ENCODE peak calls at places on chromosome 12, in four cellular contexts. One of them, this sample, is unnamed.

GRCh38 chr12:60501124-60501729 is 905.4 kb downstream of the SLC16A7 start:
- DNase-seq in glutamatergic neuron: no peak
- DNase-seq in activated T-helper 1 cell treated with anti-CD3 and anti-CD28 coated beads, Interleukin-12 subunit alpha, Interleukin-12 subunit beta, Interleukin-2, Interleukin-4 antibody, amounts not matched to agents 30 ng/mL and 10 ng/mL and 1 ng/mL, durations not matched to agents 14 hours and 24 hours and 36 hours: no peak
- DNase-seq in activated T-helper 9 cell treated with anti-CD3 and anti-CD28 coated beads, Interleukin-2, amount 50 U/mL, for 16 hours: no peak
- DNase-seq in this sample: no peak

GRCh38 chr12:76866146-76866545 is 12.7 kb downstream of the CSRP2 start:
- DNase-seq in activated T-helper 1 cell treated with anti-CD3 and anti-CD28 coated beads, Interleukin-12 subunit alpha, Interleukin-12 subunit beta, Interleukin-2, Interleukin-4 antibody, amounts not matched to agents 30 ng/mL and 10 ng/mL and 1 ng/mL, durations not matched to agents 14 hours and 24 hours and 36 hours: no peak
- DNase-seq in glutamatergic neuron: peak
- DNase-seq in activated T-helper 9 cell treated with anti-CD3 and anti-CD28 coated beads, Interleukin-2, amount 50 U/mL, for 16 hours: no peak
- DNase-seq in this sample: no peak

GRCh38 chr12:66251049-66251448 is 51.2 kb upstream of the HELB start:
- DNase-seq in activated T-helper 1 cell treated with anti-CD3 and anti-CD28 coated beads, Interleukin-12 subunit alpha, Interleukin-12 subunit beta, Interleukin-2, Interleukin-4 antibody, amounts not matched to agents 30 ng/mL and 10 ng/mL and 1 ng/mL, durations not matched to agents 14 hours and 24 hours and 36 hours: no peak
- DNase-seq in activated T-helper 9 cell treated with anti-CD3 and anti-CD28 coated beads, Interleukin-2, amount 50 U/mL, for 16 hours: no peak
- DNase-seq in glutamatergic neuron: no peak
- DNase-seq in this sample: no peak

GRCh38 chr12:117853600-117853999 is 115.2 kb downstream of the KSR2 start:
- DNase-seq in glutamatergic neuron: no peak
- DNase-seq in activated T-helper 9 cell treated with anti-CD3 and anti-CD28 coated beads, Interleukin-2, amount 50 U/mL, for 16 hours: no peak
- DNase-seq in activated T-helper 1 cell treated with anti-CD3 and anti-CD28 coated beads, Interleukin-12 subunit alpha, Interleukin-12 subunit beta, Interleukin-2, Interleukin-4 antibody, amounts not matched to agents 30 ng/mL and 10 ng/mL and 1 ng/mL, durations not matched to agents 14 hours and 24 hours and 36 hours: no peak
- DNase-seq in this sample: no peak

GRCh38 chr12:5204271-5204670 is 160.6 kb downstream of the KCNA5 start:
- DNase-seq in activated T-helper 1 cell treated with anti-CD3 and anti-CD28 coated beads, Interleukin-12 subunit alpha, Interleukin-12 subunit beta, Interleukin-2, Interleukin-4 antibody, amounts not matched to agents 30 ng/mL and 10 ng/mL and 1 ng/mL, durations not matched to agents 14 hours and 24 hours and 36 hours: no peak
- DNase-seq in glutamatergic neuron: no peak
- DNase-seq in activated T-helper 9 cell treated with anti-CD3 and anti-CD28 coated beads, Interleukin-2, amount 50 U/mL, for 16 hours: no peak
- DNase-seq in this sample: no peak

GRCh38 chr12:49345048-49345839 is 1.4 kb upstream of the DNAJC22 start:
- DNase-seq in glutamatergic neuron: peak
- DNase-seq in activated T-helper 1 cell treated with anti-CD3 and anti-CD28 coated beads, Interleukin-12 subunit alpha, Interleukin-12 subunit beta, Interleukin-2, Interleukin-4 antibody, amounts not matched to agents 30 ng/mL and 10 ng/mL and 1 ng/mL, durations not matched to agents 14 hours and 24 hours and 36 hours: no peak
- DNase-seq in activated T-helper 9 cell treated with anti-CD3 and anti-CD28 coated beads, Interleukin-2, amount 50 U/mL, for 16 hours: no peak
- DNase-seq in this sample: peak

GRCh38 chr12:109944975-109945374 is 44.9 kb downstream of the TCHP start:
- DNase-seq in activated T-helper 1 cell treated with anti-CD3 and anti-CD28 coated beads, Interleukin-12 subunit alpha, Interleukin-12 subunit beta, Interleukin-2, Interleukin-4 antibody, amounts not matched to agents 30 ng/mL and 10 ng/mL and 1 ng/mL, durations not matched to agents 14 hours and 24 hours and 36 hours: no peak
- DNase-seq in glutamatergic neuron: peak
- DNase-seq in activated T-helper 9 cell treated with anti-CD3 and anti-CD28 coated beads, Interleukin-2, amount 50 U/mL, for 16 hours: no peak
- DNase-seq in this sample: peak

GRCh38 chr12:3148366-3149000 is 71.3 kb downstream of the TSPAN9 start:
- DNase-seq in activated T-helper 9 cell treated with anti-CD3 and anti-CD28 coated beads, Interleukin-2, amount 50 U/mL, for 16 hours: no peak
- DNase-seq in activated T-helper 1 cell treated with anti-CD3 and anti-CD28 coated beads, Interleukin-12 subunit alpha, Interleukin-12 subunit beta, Interleukin-2, Interleukin-4 antibody, amounts not matched to agents 30 ng/mL and 10 ng/mL and 1 ng/mL, durations not matched to agents 14 hours and 24 hours and 36 hours: no peak
- DNase-seq in glutamatergic neuron: no peak
- DNase-seq in this sample: no peak

GRCh38 chr12:12794686-12795085 is 9.2 kb downstream of the APOLD1 start:
- DNase-seq in activated T-helper 1 cell treated with anti-CD3 and anti-CD28 coated beads, Interleukin-12 subunit alpha, Interleukin-12 subunit beta, Interleukin-2, Interleukin-4 antibody, amounts not matched to agents 30 ng/mL and 10 ng/mL and 1 ng/mL, durations not matched to agents 14 hours and 24 hours and 36 hours: no peak
- DNase-seq in activated T-helper 9 cell treated with anti-CD3 and anti-CD28 coated beads, Interleukin-2, amount 50 U/mL, for 16 hours: no peak
- DNase-seq in glutamatergic neuron: no peak
- DNase-seq in this sample: no peak

GRCh38 chr12:131683266-131684014 is 27.4 kb upstream of the SFSWAP start:
- DNase-seq in activated T-helper 1 cell treated with anti-CD3 and anti-CD28 coated beads, Interleukin-12 subunit alpha, Interleukin-12 subunit beta, Interleukin-2, Interleukin-4 antibody, amounts not matched to agents 30 ng/mL and 10 ng/mL and 1 ng/mL, durations not matched to agents 14 hours and 24 hours and 36 hours: no peak
- DNase-seq in activated T-helper 9 cell treated with anti-CD3 and anti-CD28 coated beads, Interleukin-2, amount 50 U/mL, for 16 hours: no peak
- DNase-seq in glutamatergic neuron: no peak
- DNase-seq in this sample: no peak

GRCh38 chr12:97375310-97375709 is 87.3 kb upstream of the RMST start:
- DNase-seq in glutamatergic neuron: no peak
- DNase-seq in activated T-helper 1 cell treated with anti-CD3 and anti-CD28 coated beads, Interleukin-12 subunit alpha, Interleukin-12 subunit beta, Interleukin-2, Interleukin-4 antibody, amounts not matched to agents 30 ng/mL and 10 ng/mL and 1 ng/mL, durations not matched to agents 14 hours and 24 hours and 36 hours: no peak
- DNase-seq in activated T-helper 9 cell treated with anti-CD3 and anti-CD28 coated beads, Interleukin-2, amount 50 U/mL, for 16 hours: no peak
- DNase-seq in this sample: no peak

GRCh38 chr12:89250648-89251047 is 101.7 kb downstream of the DUSP6 start:
- DNase-seq in glutamatergic neuron: no peak
- DNase-seq in activated T-helper 9 cell treated with anti-CD3 and anti-CD28 coated beads, Interleukin-2, amount 50 U/mL, for 16 hours: no peak
- DNase-seq in activated T-helper 1 cell treated with anti-CD3 and anti-CD28 coated beads, Interleukin-12 subunit alpha, Interleukin-12 subunit beta, Interleukin-2, Interleukin-4 antibody, amounts not matched to agents 30 ng/mL and 10 ng/mL and 1 ng/mL, durations not matched to agents 14 hours and 24 hours and 36 hours: no peak
- DNase-seq in this sample: no peak

GRCh38 chr12:65184858-65185229 is 15.5 kb downstream of the LEMD3 start:
- DNase-seq in activated T-helper 9 cell treated with anti-CD3 and anti-CD28 coated beads, Interleukin-2, amount 50 U/mL, for 16 hours: no peak
- DNase-seq in activated T-helper 1 cell treated with anti-CD3 and anti-CD28 coated beads, Interleukin-12 subunit alpha, Interleukin-12 subunit beta, Interleukin-2, Interleukin-4 antibody, amounts not matched to agents 30 ng/mL and 10 ng/mL and 1 ng/mL, durations not matched to agents 14 hours and 24 hours and 36 hours: no peak
- DNase-seq in glutamatergic neuron: no peak
- DNase-seq in this sample: no peak

This sample was measured in SK-N-SH.